ENCODE peak calls at places on chromosomes 1 and 21, in eight cellular contexts. J is DMS79 treated with DMSO at 0.1 percent for 48 hours; K is kidney; H is ELR; I is CD4-positive, alpha-beta T cell; M is naive thymus-derived CD4-positive, alpha-beta T cell; R is hepatic stellate cell; C is hypothalamus. V is an unnamed sample.

GRCh38 chr1:116242741-116243140 is 130.3 kb upstream of the ATP1A1 start:
- DNase-seq in J (no peak), K (no peak), H (no peak), I (no peak), M (no peak), R (no peak), C (no peak), V (no peak)

GRCh38 chr1:145706282-145706681 is 886 bp downstream of the PDZK1 start:
- DNase-seq in J (no peak), K (no peak), H (peak), I (no peak), M (no peak), R (peak), C (no peak), V (no peak)

GRCh38 chr1:202578001-202578500 is 132.2 kb downstream of the SYT2 start:
- DNase-seq in J (no peak), K (no peak), H (no peak), I (no peak), M (no peak), R (no peak), C (no peak), V (no peak)

GRCh38 chr1:167136191-167136614 is 42.3 kb downstream of the STYXL2 start:
- DNase-seq in J (no peak), K (peak), H (peak), I (no peak), M (no peak), R (no peak), C (no peak), V (no peak)

GRCh38 chr21:42003051-42003461 is 7.1 kb downstream of the ZBTB21 start:
- DNase-seq in J (no peak), K (no peak), H (peak), I (no peak), M (no peak), R (no peak), C (no peak), V (no peak)

GRCh38 chr1:184524248-184524647 is 137.4 kb downstream of the C1orf21 start:
- DNase-seq in J (no peak), K (no peak), H (peak), I (no peak), M (no peak), R (no peak), C (no peak), V (no peak)

GRCh38 chr1:241101622-241102021 is 255.4 kb downstream of the RGS7 start:
- DNase-seq in J (no peak), K (no peak), H (peak), I (no peak), M (no peak), R (peak), C (no peak), V (no peak)

GRCh38 chr1:159835862-159836518 is 9.3 kb downstream of the SLAMF8 start:
- DNase-seq in J (no peak), K (no peak), H (no peak), I (no peak), M (no peak), R (no peak), C (no peak), V (peak)

V was measured in OCI-M1.